ENCODE peak calls at places on chromosomes 12 and 14, in nine cellular contexts. A is endothelial cell of umbilical vein, K is suprapubic skin, Z is prostate gland, H is Panc1, N is stomach, I is sigmoid colon, P is esophagus muscularis mucosa, S is HepG2. Q is an unnamed sample.

GRCh38 chr12:125470838-125471775 is 405.9 kb downstream of the AACS start:
- DNase-seq in K (no peak), Z (no peak), I (no peak), H (no peak), S (no peak), N (no peak), P (no peak), A (no peak), Q (no peak)

GRCh38 chr14:104977681-104978647 is at the start of gene AHNAK2:
- DNase-seq in I (peak; percentile 86), A (peak; percentile 68), K (peak; percentile 79), S (peak; percentile 69), P (no peak), Z (peak; percentile 75), H (no peak), N (peak; percentile 78), Q (peak; percentile 92)

GRCh38 chr12:26514364-26514763 is 318.6 kb downstream of the ITPR2 start:
- DNase-seq in N (no peak), H (no peak), K (no peak), P (no peak), S (no peak), A (no peak), I (no peak), Z (no peak), Q (no peak)

GRCh38 chr12:121858662-121859572 is at the start of gene HPD:
- DNase-seq in P (no peak), N (no peak), S (peak; percentile 91), A (no peak), H (no peak), I (peak; percentile 92), K (no peak), Z (peak; percentile 40), Q (peak; percentile 55)

GRCh38 chr14:31037709-31038221 is 11.6 kb upstream of the STRN3 start:
- DNase-seq in H (no peak), S (peak; percentile 85), I (no peak), Z (no peak), K (no peak), A (no peak), N (no peak), P (peak; percentile 50), Q (no peak)

GRCh38 chr12:56256326-56256960 is 1.7 kb downstream of the ANKRD52 start:
- DNase-seq in Z (no peak), P (no peak), S (no peak), H (no peak), I (no peak), N (no peak), A (no peak), K (no peak), Q (peak; percentile 40)

GRCh38 chr12:93957870-93958269 is 190.5 kb upstream of the PLXNC1 start:
- DNase-seq in Z (no peak), P (no peak), H (no peak), I (no peak), N (no peak), S (no peak), A (no peak), K (no peak), Q (no peak)

GRCh38 chr12:26149963-26150362 is 25.1 kb upstream of the BHLHE41 start:
- DNase-seq in Z (no peak), S (no peak), P (no peak), A (no peak), I (no peak), H (no peak), K (no peak), N (no peak), Q (no peak)

GRCh38 chr12:111445311-111446043 is 39.8 kb downstream of the SH2B3 start:
- DNase-seq in N (peak; percentile 24), S (no peak), I (peak; percentile 63), H (no peak), Z (no peak), K (peak; percentile 56), P (peak; percentile 83), A (no peak), Q (no peak)
- H3K4me1 ChIP-seq in N (peaks cover 59% of the 10 kb centered on the region), S (no peaks in the 10 kb centered on the region), I (peaks cover 30% of the 10 kb centered on the region), H (peaks cover 64% of the 10 kb centered on the region), Z (peaks cover 5% of the 10 kb centered on the region), K (peaks cover 64% of the 10 kb centered on the region), P (peaks cover 87% of the 10 kb centered on the region), A (peaks cover 59% of the 10 kb centered on the region), Q (peaks cover 7% of the 10 kb centered on the region)

GRCh38 chr14:41072776-41073175 is 533.9 kb upstream of the LRFN5 start:
- DNase-seq in I (no peak), S (no peak), H (no peak), K (no peak), Z (no peak), P (no peak), N (no peak), A (no peak), Q (no peak)
- TF ChIP-seq POLR2AphosphoS5 in I (no peak), S (no peak), H (no peak), K (no peak), Z (no peak), P (no peak), N (no peak), A (no peak), Q (no peak)

DNA sequence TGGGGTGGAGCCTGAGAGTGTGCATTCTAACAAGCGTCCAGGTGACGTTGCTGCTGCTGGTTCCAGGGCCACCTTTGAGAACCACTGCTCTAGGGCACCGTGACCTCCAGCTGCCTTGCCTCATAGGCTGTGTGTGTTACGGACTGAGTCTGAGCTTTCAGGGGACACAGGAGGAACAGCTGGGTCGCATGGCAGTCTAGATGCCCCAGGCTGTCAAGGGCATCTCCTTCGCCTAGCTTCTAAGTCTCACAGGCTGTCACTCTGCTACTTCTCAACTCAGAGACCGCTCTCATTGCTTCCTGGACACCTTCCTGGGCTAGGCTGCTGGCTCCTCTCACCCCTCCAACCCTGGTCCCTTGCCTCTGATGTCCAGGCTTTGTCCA is 965 bp downstream of the KRT73 start:
- DNase-seq in S (no peak), A (no peak), I (no peak), P (peak; percentile 86), N (no peak), H (no peak), K (no peak), Z (no peak), Q (no peak)
- H3K4me1 ChIP-seq in S (no peaks in the 10 kb centered on the region), A (no peaks in the 10 kb centered on the region), I (no peaks in the 10 kb centered on the region), P (no peaks in the 10 kb centered on the region), N (no peaks in the 10 kb centered on the region), H (no peaks in the 10 kb centered on the region), K (no peaks in the 10 kb centered on the region), Z (no peaks in the 10 kb centered on the region), Q (no peaks in the 10 kb centered on the region)

GRCh38 chr12:25052191-25053020 is 103.5 kb upstream of the BCAT1 start:
- DNase-seq in A (no peak), P (no peak), N (no peak), H (no peak), S (peak; percentile 45), K (no peak), I (no peak), Z (no peak), Q (peak; percentile 22)
- TF ChIP-seq POLR2AphosphoS5 in A (no peak), P (no peak), N (no peak), H (no peak), S (no peak), K (no peak), I (no peak), Z (no peak), Q (no peak)

GRCh38 chr12:52244615-52244994 is 11.6 kb downstream of the KRT7 start:
- DNase-seq in Z (no peak), K (no peak), A (no peak), N (no peak), S (no peak), H (no peak), P (no peak), I (peak; percentile 71), Q (no peak)
- H3K4me1 ChIP-seq in Z (peaks cover 19% of the 10 kb centered on the region), K (peaks cover 32% of the 10 kb centered on the region), A (peaks cover 23% of the 10 kb centered on the region), N (peaks cover 55% of the 10 kb centered on the region), S (peaks cover 20% of the 10 kb centered on the region), H (peaks cover 75% of the 10 kb centered on the region), P (peaks cover 24% of the 10 kb centered on the region), I (peaks cover 61% of the 10 kb centered on the region), Q (no peaks in the 10 kb centered on the region)

DNA sequence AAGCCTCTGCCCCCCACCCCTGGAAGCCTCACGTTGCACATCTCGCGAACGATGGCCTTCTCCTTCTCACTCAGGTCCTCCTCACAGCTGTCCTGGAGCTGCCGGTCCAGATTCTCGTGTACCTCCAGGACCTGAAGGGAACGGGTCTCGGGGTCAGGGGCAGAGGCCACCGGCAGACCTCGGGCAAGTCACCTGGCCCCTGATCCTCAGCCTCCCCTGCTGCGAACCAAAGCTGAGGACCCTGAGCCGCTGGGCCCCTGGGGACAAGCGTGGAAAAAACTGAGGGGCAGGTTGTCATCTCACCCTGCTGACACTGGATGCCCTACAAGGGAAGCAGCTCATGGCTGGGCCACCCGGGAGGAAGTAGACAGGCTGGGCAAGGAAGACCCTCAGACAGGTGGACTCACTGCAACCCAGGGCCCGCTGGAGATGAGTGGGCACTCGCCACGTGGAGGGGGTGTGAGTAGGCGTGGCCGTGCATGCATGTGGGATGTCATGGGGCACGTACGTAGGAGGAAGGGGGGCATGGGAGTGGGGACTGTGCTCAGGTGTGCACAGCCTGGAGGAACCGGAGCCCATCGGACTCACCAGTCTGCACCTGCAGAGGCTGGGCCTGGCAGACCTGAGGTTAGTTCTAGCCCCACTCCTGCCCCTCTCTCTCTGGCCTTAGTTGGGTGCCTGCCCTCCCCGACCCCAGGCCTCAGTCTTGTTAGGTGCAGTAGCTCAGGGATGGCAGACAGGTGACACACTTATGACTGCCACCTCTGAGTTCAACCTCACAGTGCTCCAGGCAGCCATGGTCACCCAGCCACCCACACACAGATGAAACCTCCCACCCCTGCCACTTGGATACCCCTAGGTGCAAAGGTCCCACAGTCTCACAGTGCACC is 35.2 kb downstream of the CCNK start:
- DNase-seq in I (no peak), N (no peak), A (no peak), H (no peak), S (no peak), Z (no peak), P (no peak), K (peak; percentile 70), Q (no peak)
- TF ChIP-seq POLR2AphosphoS5 in I (no peak), N (no peak), A (no peak), H (no peak), S (no peak), Z (no peak), P (no peak), K (no peak), Q (no peak)

GRCh38 chr12:114921796-114922195 is 237.8 kb upstream of the TBX3 start:
- DNase-seq in I (no peak), K (no peak), H (no peak), Z (no peak), N (no peak), A (no peak), S (no peak), P (no peak), Q (no peak)
- H3K4me1 ChIP-seq in I (no peaks in the 10 kb centered on the region), K (no peaks in the 10 kb centered on the region), H (no peaks in the 10 kb centered on the region), Z (no peaks in the 10 kb centered on the region), N (no peaks in the 10 kb centered on the region), A (no peaks in the 10 kb centered on the region), S (peaks cover 28% of the 10 kb centered on the region), P (no peaks in the 10 kb centered on the region), Q (no peaks in the 10 kb centered on the region)

DNA sequence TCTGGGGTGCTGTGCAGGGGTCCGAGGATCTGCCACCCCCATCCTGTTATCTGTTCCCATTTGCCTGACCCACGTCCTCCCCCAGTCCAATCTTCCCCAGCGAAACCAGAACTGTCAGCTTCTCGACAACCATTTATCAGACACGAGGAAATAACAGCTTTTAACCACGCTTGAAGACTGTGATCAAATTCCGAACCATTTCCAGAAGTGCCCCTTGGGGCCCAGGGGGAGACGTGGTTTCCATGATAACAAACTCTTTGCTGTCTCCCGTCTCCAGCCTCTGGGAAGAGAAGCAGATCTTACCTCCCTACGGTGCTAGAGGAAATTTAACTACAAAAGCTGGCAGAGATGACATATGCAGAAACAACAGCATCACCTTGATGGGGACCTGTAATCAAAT is 35.1 kb upstream of the SRRM4 start:
- DNase-seq in P (no peak), N (no peak), I (no peak), H (no peak), S (no peak), Z (no peak), K (no peak), A (no peak), Q (no peak)
- TF ChIP-seq POLR2AphosphoS5 in P (no peak), N (no peak), I (no peak), H (no peak), S (no peak), Z (no peak), K (no peak), A (no peak), Q (no peak)

GRCh38 chr14:92586966-92587365 is 73.4 kb downstream of the RIN3 start:
- DNase-seq in A (no peak), Z (no peak), H (no peak), S (no peak), K (no peak), P (no peak), N (no peak), I (peak; percentile 39), Q (no peak)
- H3K4me1 ChIP-seq in A (no peaks in the 10 kb centered on the region), Z (no peaks in the 10 kb centered on the region), H (no peaks in the 10 kb centered on the region), S (no peaks in the 10 kb centered on the region), K (peaks cover 16% of the 10 kb centered on the region), P (peaks cover 25% of the 10 kb centered on the region), N (peaks cover 32% of the 10 kb centered on the region), I (peaks cover 62% of the 10 kb centered on the region), Q (no peaks in the 10 kb centered on the region)